ENCODE peak calls at places on chromosomes 3 and 15, in eight cellular contexts. One of them, this sample, is unnamed. For H3K4me1, the result is how much of the 10 kb centered on the place peaks cover.

GRCh38 chr3:185843126-185843525 is 18.3 kb upstream of the IGF2BP2 start:
- DNase-seq in A673: no peak
- DNase-seq in cardiac muscle cell: no peak
- DNase-seq in upper lobe of right lung: no peak
- DNase-seq in psoas muscle: no peak
- DNase-seq in suprapubic skin: no peak
- DNase-seq in CD8-positive, alpha-beta T cell: no peak
- DNase-seq in tibial nerve: no peak
- DNase-seq in this sample: no peak

GRCh38 chr15:58473720-58474119 is 41.9 kb downstream of the LIPC start:
- DNase-seq in tibial nerve: no peak
- DNase-seq in suprapubic skin: no peak
- DNase-seq in A673: peak
- DNase-seq in psoas muscle: no peak
- DNase-seq in upper lobe of right lung: no peak
- DNase-seq in CD8-positive, alpha-beta T cell: no peak
- DNase-seq in cardiac muscle cell: peak
- DNase-seq in this sample: no peak

GRCh38 chr3:39801216-39801615 is 8.2 kb upstream of the MYRIP start:
- DNase-seq in psoas muscle: no peak
- DNase-seq in A673: no peak
- DNase-seq in upper lobe of right lung: no peak
- DNase-seq in CD8-positive, alpha-beta T cell: no peak
- DNase-seq in suprapubic skin: no peak
- DNase-seq in cardiac muscle cell: no peak
- DNase-seq in tibial nerve: no peak
- DNase-seq in this sample: no peak

GRCh38 chr15:24961967-24962366 is 7.2 kb downstream of the SNRPN start:
- DNase-seq in suprapubic skin: no peak
- DNase-seq in cardiac muscle cell: no peak
- DNase-seq in A673: no peak
- DNase-seq in psoas muscle: no peak
- DNase-seq in CD8-positive, alpha-beta T cell: no peak
- DNase-seq in upper lobe of right lung: no peak
- DNase-seq in tibial nerve: no peak
- DNase-seq in this sample: no peak

GRCh38 chr3:42306499-42306898 is 40.5 kb upstream of the CCK start:
- DNase-seq in CD8-positive, alpha-beta T cell: no peak
- DNase-seq in cardiac muscle cell: no peak
- DNase-seq in A673: no peak
- DNase-seq in psoas muscle: no peak
- DNase-seq in suprapubic skin: no peak
- DNase-seq in tibial nerve: no peak
- DNase-seq in upper lobe of right lung: no peak
- DNase-seq in this sample: no peak

GRCh38 chr3:30256474-30256873 is 349.9 kb upstream of the TGFBR2 start:
- DNase-seq in upper lobe of right lung: no peak
- DNase-seq in cardiac muscle cell: peak
- DNase-seq in psoas muscle: no peak
- DNase-seq in tibial nerve: no peak
- DNase-seq in suprapubic skin: no peak
- DNase-seq in CD8-positive, alpha-beta T cell: no peak
- DNase-seq in A673: no peak
- DNase-seq in this sample: no peak

GRCh38 chr3:197811343-197811742 is 20.3 kb downstream of the LRCH3 start:
- DNase-seq in suprapubic skin: no peak
- DNase-seq in psoas muscle: no peak
- DNase-seq in A673: peak
- DNase-seq in cardiac muscle cell: peak
- DNase-seq in upper lobe of right lung: no peak
- DNase-seq in CD8-positive, alpha-beta T cell: no peak
- DNase-seq in tibial nerve: peak
- DNase-seq in this sample: peak

GRCh38 chr3:170055209-170055608 is 17.4 kb downstream of the GPR160 start:
- DNase-seq in suprapubic skin: no peak
- DNase-seq in psoas muscle: no peak
- DNase-seq in A673: no peak
- DNase-seq in CD8-positive, alpha-beta T cell: no peak
- DNase-seq in cardiac muscle cell: no peak
- DNase-seq in upper lobe of right lung: no peak
- DNase-seq in tibial nerve: no peak
- DNase-seq in this sample: no peak

GRCh38 chr3:128496602-128497304 is 3.8 kb upstream of the GATA2 start:
- DNase-seq in A673: no peak
- DNase-seq in upper lobe of right lung: no peak
- DNase-seq in CD8-positive, alpha-beta T cell: no peak
- DNase-seq in psoas muscle: no peak
- DNase-seq in tibial nerve: no peak
- DNase-seq in suprapubic skin: peak
- DNase-seq in cardiac muscle cell: peak
- DNase-seq in this sample: no peak

GRCh38 chr15:22967084-22967770 is 12.9 kb downstream of the CYFIP1 start:
- DNase-seq in tibial nerve: no peak
- DNase-seq in upper lobe of right lung: no peak
- DNase-seq in suprapubic skin: no peak
- DNase-seq in cardiac muscle cell: no peak
- DNase-seq in psoas muscle: no peak
- DNase-seq in A673: no peak
- DNase-seq in CD8-positive, alpha-beta T cell: no peak
- DNase-seq in this sample: no peak

GRCh38 chr3:187166750-187167149 is 27.5 kb upstream of the RPL39L start:
- DNase-seq in CD8-positive, alpha-beta T cell: no peak
- DNase-seq in upper lobe of right lung: no peak
- DNase-seq in cardiac muscle cell: no peak
- DNase-seq in suprapubic skin: no peak
- DNase-seq in psoas muscle: no peak
- DNase-seq in A673: no peak
- DNase-seq in tibial nerve: no peak
- DNase-seq in this sample: no peak

GRCh38 chr3:20323307-20323927 is 137.4 kb upstream of the SGO1 start:
- DNase-seq in tibial nerve: no peak
- DNase-seq in upper lobe of right lung: no peak
- DNase-seq in suprapubic skin: no peak
- DNase-seq in cardiac muscle cell: peak
- DNase-seq in psoas muscle: no peak
- DNase-seq in A673: no peak
- DNase-seq in CD8-positive, alpha-beta T cell: no peak
- DNase-seq in this sample: no peak

GRCh38 chr3:124486324-124486723 is 243.9 kb upstream of the UMPS start:
- DNase-seq in tibial nerve: no peak
- DNase-seq in CD8-positive, alpha-beta T cell: no peak
- DNase-seq in upper lobe of right lung: no peak
- DNase-seq in cardiac muscle cell: no peak
- DNase-seq in psoas muscle: no peak
- DNase-seq in A673: peak
- DNase-seq in suprapubic skin: no peak
- DNase-seq in this sample: no peak

GRCh38 chr15:58568157-58568571 is 136.4 kb downstream of the LIPC start:
- DNase-seq in upper lobe of right lung: no peak
- DNase-seq in psoas muscle: no peak
- DNase-seq in A673: peak
- DNase-seq in tibial nerve: peak
- DNase-seq in suprapubic skin: no peak
- DNase-seq in CD8-positive, alpha-beta T cell: no peak
- DNase-seq in cardiac muscle cell: no peak
- DNase-seq in this sample: no peak

GRCh38 chr3:851098-851790 is 241.6 kb upstream of the CNTN6 start:
- DNase-seq in A673: peak
- DNase-seq in CD8-positive, alpha-beta T cell: no peak
- DNase-seq in psoas muscle: no peak
- DNase-seq in cardiac muscle cell: no peak
- DNase-seq in upper lobe of right lung: no peak
- DNase-seq in tibial nerve: no peak
- DNase-seq in suprapubic skin: no peak
- DNase-seq in this sample: no peak

GRCh38 chr3:73611176-73611575 is 13.6 kb downstream of the PDZRN3 start:
- DNase-seq in cardiac muscle cell: peak
- DNase-seq in tibial nerve: no peak
- DNase-seq in suprapubic skin: no peak
- DNase-seq in upper lobe of right lung: no peak
- DNase-seq in A673: no peak
- DNase-seq in CD8-positive, alpha-beta T cell: no peak
- DNase-seq in psoas muscle: no peak
- DNase-seq in this sample: no peak

GRCh38 chr3:194584866-194585265 is 48.4 kb downstream of the TMEM44 start:
- DNase-seq in cardiac muscle cell: peak
- DNase-seq in tibial nerve: no peak
- DNase-seq in CD8-positive, alpha-beta T cell: no peak
- DNase-seq in suprapubic skin: no peak
- DNase-seq in upper lobe of right lung: no peak
- DNase-seq in A673: no peak
- DNase-seq in psoas muscle: no peak
- DNase-seq in this sample: no peak
- H3K4me3 ChIP-seq in cardiac muscle cell: peak
- H3K4me3 ChIP-seq in tibial nerve: no peak
- H3K4me3 ChIP-seq in CD8-positive, alpha-beta T cell: no peak
- H3K4me3 ChIP-seq in suprapubic skin: no peak
- H3K4me3 ChIP-seq in upper lobe of right lung: peak
- H3K4me3 ChIP-seq in A673: peak
- H3K4me3 ChIP-seq in psoas muscle: peak
- H3K4me3 ChIP-seq in this sample: peak

GRCh38 chr3:51390600-51391074 is 448 bp upstream of the RBM15B start:
- DNase-seq in upper lobe of right lung: no peak
- DNase-seq in suprapubic skin: no peak
- DNase-seq in cardiac muscle cell: no peak
- DNase-seq in A673: no peak
- DNase-seq in CD8-positive, alpha-beta T cell: no peak
- DNase-seq in tibial nerve: no peak
- DNase-seq in psoas muscle: no peak
- DNase-seq in this sample: no peak
- TF ChIP-seq CTCF in upper lobe of right lung: no peak
- TF ChIP-seq CTCF in suprapubic skin: peak
- TF ChIP-seq CTCF in cardiac muscle cell: no peak
- TF ChIP-seq CTCF in A673: peak
- TF ChIP-seq CTCF in CD8-positive, alpha-beta T cell: no peak
- TF ChIP-seq CTCF in tibial nerve: no peak
- TF ChIP-seq CTCF in psoas muscle: no peak
- TF ChIP-seq CTCF in this sample: no peak

GRCh38 chr3:31919528-31919927 is 61.5 kb downstream of the OSBPL10 start:
- DNase-seq in cardiac muscle cell: no peak
- DNase-seq in CD8-positive, alpha-beta T cell: no peak
- DNase-seq in upper lobe of right lung: no peak
- DNase-seq in suprapubic skin: no peak
- DNase-seq in A673: no peak
- DNase-seq in tibial nerve: no peak
- DNase-seq in psoas muscle: no peak
- DNase-seq in this sample: no peak

GRCh38 chr3:31922962-31923361 is 58.1 kb downstream of the OSBPL10 start:
- DNase-seq in psoas muscle: no peak
- DNase-seq in A673: no peak
- DNase-seq in suprapubic skin: no peak
- DNase-seq in CD8-positive, alpha-beta T cell: no peak
- DNase-seq in upper lobe of right lung: no peak
- DNase-seq in cardiac muscle cell: no peak
- DNase-seq in tibial nerve: no peak
- DNase-seq in this sample: no peak

GRCh38 chr3:31924628-31925270 is 56.3 kb downstream of the OSBPL10 start:
- DNase-seq in suprapubic skin: no peak
- DNase-seq in cardiac muscle cell: no peak
- DNase-seq in A673: no peak
- DNase-seq in CD8-positive, alpha-beta T cell: no peak
- DNase-seq in tibial nerve: no peak
- DNase-seq in upper lobe of right lung: no peak
- DNase-seq in psoas muscle: no peak
- DNase-seq in this sample: no peak

GRCh38 chr3:31920310-31920709 is 60.8 kb downstream of the OSBPL10 start:
- DNase-seq in psoas muscle: no peak
- DNase-seq in upper lobe of right lung: no peak
- DNase-seq in A673: no peak
- DNase-seq in cardiac muscle cell: no peak
- DNase-seq in suprapubic skin: no peak
- DNase-seq in tibial nerve: no peak
- DNase-seq in CD8-positive, alpha-beta T cell: no peak
- DNase-seq in this sample: no peak

DNA sequence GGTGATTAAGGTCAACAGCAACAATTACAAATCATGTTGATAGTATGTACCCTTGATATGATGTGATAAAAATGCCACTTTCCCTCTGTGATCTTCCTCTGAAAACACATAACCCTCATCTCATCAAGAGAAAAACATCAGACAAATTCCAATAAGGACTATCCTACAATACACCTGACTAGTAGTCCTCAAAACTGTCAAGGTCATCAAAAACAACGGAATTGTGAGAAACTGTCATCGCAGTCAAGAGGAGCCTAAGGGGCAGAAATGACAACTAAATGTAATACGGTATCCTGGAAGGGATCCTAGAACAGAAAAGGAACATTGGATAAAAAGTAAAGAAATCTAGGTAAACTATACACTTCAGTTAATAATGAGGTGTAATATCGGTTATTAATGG is 59.2 kb downstream of the OSBPL10 start:
- DNase-seq in tibial nerve: no peak
- DNase-seq in A673: no peak
- DNase-seq in upper lobe of right lung: no peak
- DNase-seq in CD8-positive, alpha-beta T cell: no peak
- DNase-seq in suprapubic skin: no peak
- DNase-seq in cardiac muscle cell: no peak
- DNase-seq in psoas muscle: no peak
- DNase-seq in this sample: no peak
- H3K4me1 ChIP-seq in tibial nerve: under half
- H3K4me1 ChIP-seq in A673: under half
- H3K4me1 ChIP-seq in upper lobe of right lung: under half
- H3K4me1 ChIP-seq in CD8-positive, alpha-beta T cell: under half
- H3K4me1 ChIP-seq in suprapubic skin: under half
- H3K4me1 ChIP-seq in cardiac muscle cell: under half
- H3K4me1 ChIP-seq in psoas muscle: under half
- H3K4me1 ChIP-seq in this sample: under half

DNA sequence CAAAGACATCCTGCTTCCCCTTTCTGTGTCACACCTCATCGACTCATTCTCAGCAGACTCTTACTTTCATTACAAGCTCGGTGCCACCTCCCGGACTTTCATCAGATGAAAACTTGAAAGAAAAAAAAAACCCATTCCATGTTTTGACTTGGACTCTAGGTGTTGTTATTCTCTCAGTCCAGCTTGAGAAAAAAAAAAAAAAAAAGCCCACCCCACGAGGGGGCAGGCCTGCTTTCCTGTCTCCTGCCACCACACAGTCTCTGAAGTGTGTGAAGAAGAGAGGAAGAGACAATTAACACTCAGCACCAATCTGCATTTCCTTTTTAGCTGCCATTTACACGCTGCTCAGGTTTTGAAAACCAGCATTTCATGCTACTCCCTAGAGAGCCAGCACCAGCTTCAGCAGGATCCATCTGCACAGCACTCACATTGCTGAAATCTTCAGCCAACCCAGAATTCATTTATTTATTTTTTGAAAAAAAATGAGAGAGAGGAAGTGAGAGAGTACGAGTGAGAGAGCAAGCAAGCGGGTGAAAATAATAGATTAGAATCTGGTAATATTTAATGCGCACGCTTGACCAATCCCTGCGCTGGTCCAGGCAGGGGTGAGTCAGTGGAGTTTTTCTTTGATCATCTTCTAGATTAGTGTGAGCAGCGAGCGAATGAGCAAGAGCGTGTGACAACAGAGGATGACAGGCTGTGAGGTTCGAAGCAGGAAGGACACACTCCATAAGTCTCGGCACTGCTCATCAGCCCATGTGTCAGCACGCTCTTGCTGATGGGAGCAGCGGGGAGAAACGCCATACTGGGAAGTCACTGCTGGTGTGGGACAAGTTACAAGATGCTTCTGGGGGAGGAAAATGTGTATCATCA is 23.5 kb downstream of the ZNF80 start:
- DNase-seq in A673: peak
- DNase-seq in psoas muscle: peak
- DNase-seq in cardiac muscle cell: peak
- DNase-seq in tibial nerve: peak
- DNase-seq in CD8-positive, alpha-beta T cell: peak
- DNase-seq in suprapubic skin: no peak
- DNase-seq in upper lobe of right lung: no peak
- DNase-seq in this sample: peak
- H3K4me3 ChIP-seq in A673: peak
- H3K4me3 ChIP-seq in psoas muscle: peak
- H3K4me3 ChIP-seq in cardiac muscle cell: no peak
- H3K4me3 ChIP-seq in tibial nerve: peak
- H3K4me3 ChIP-seq in CD8-positive, alpha-beta T cell: peak
- H3K4me3 ChIP-seq in suprapubic skin: peak
- H3K4me3 ChIP-seq in upper lobe of right lung: peak
- H3K4me3 ChIP-seq in this sample: peak

This sample was measured in lower lobe of right lung.